ENCODE peak calls at places on chromosomes 11 and 22, in nine cellular contexts. One of them, this sample, is unnamed.

GRCh38 chr11:94129505-94130335 is 1.1 kb downstream of the PANX1 start:
- DNase-seq in activated gamma-delta T cell treated with Interleukin-2 at 50 U/mL for 16 hours: no peak
- DNase-seq in left cardiac atrium: no peak
- DNase-seq in NCI-H1694 treated with DMSO at 0.1 percent for 48 hours: no peak
- DNase-seq in HEK293T: no peak
- DNase-seq in AG20443: no peak
- DNase-seq in heart left ventricle: no peak
- DNase-seq in fibroblast of gingiva: no peak
- DNase-seq in stomach: no peak
- DNase-seq in this sample: no peak

GRCh38 chr11:46361283-46362145 is 14.3 kb downstream of the DGKZ start:
- DNase-seq in activated gamma-delta T cell treated with Interleukin-2 at 50 U/mL for 16 hours: peak
- DNase-seq in left cardiac atrium: peak
- DNase-seq in NCI-H1694 treated with DMSO at 0.1 percent for 48 hours: peak
- DNase-seq in HEK293T: peak
- DNase-seq in AG20443: peak
- DNase-seq in heart left ventricle: peak
- DNase-seq in fibroblast of gingiva: no peak
- DNase-seq in stomach: no peak
- DNase-seq in this sample: peak

GRCh38 chr11:65109231-65110198 is 2.2 kb upstream of the TM7SF2 start:
- DNase-seq in activated gamma-delta T cell treated with Interleukin-2 at 50 U/mL for 16 hours: no peak
- DNase-seq in left cardiac atrium: no peak
- DNase-seq in NCI-H1694 treated with DMSO at 0.1 percent for 48 hours: no peak
- DNase-seq in HEK293T: no peak
- DNase-seq in AG20443: no peak
- DNase-seq in heart left ventricle: no peak
- DNase-seq in fibroblast of gingiva: no peak
- DNase-seq in stomach: no peak
- DNase-seq in this sample: no peak

GRCh38 chr22:42329504-42329903 is 59.1 kb upstream of the TCF20 start:
- DNase-seq in activated gamma-delta T cell treated with Interleukin-2 at 50 U/mL for 16 hours: no peak
- DNase-seq in left cardiac atrium: no peak
- DNase-seq in NCI-H1694 treated with DMSO at 0.1 percent for 48 hours: no peak
- DNase-seq in HEK293T: no peak
- DNase-seq in AG20443: no peak
- DNase-seq in heart left ventricle: no peak
- DNase-seq in fibroblast of gingiva: no peak
- DNase-seq in stomach: no peak
- DNase-seq in this sample: no peak

GRCh38 chr22:43262990-43263644 is 76.2 kb upstream of the TTLL12 start:
- DNase-seq in activated gamma-delta T cell treated with Interleukin-2 at 50 U/mL for 16 hours: peak
- DNase-seq in left cardiac atrium: peak
- DNase-seq in NCI-H1694 treated with DMSO at 0.1 percent for 48 hours: no peak
- DNase-seq in HEK293T: peak
- DNase-seq in AG20443: no peak
- DNase-seq in heart left ventricle: no peak
- DNase-seq in fibroblast of gingiva: no peak
- DNase-seq in stomach: peak
- DNase-seq in this sample: no peak

GRCh38 chr11:47327025-47327424 is 25.5 kb downstream of the MYBPC3 start:
- DNase-seq in activated gamma-delta T cell treated with Interleukin-2 at 50 U/mL for 16 hours: no peak
- DNase-seq in left cardiac atrium: no peak
- DNase-seq in NCI-H1694 treated with DMSO at 0.1 percent for 48 hours: no peak
- DNase-seq in HEK293T: no peak
- DNase-seq in AG20443: no peak
- DNase-seq in heart left ventricle: peak
- DNase-seq in fibroblast of gingiva: no peak
- DNase-seq in stomach: no peak
- DNase-seq in this sample: no peak

GRCh38 chr11:67010296-67010905 is 12.5 kb upstream of the SYT12 start:
- DNase-seq in activated gamma-delta T cell treated with Interleukin-2 at 50 U/mL for 16 hours: no peak
- DNase-seq in left cardiac atrium: no peak
- DNase-seq in NCI-H1694 treated with DMSO at 0.1 percent for 48 hours: no peak
- DNase-seq in HEK293T: no peak
- DNase-seq in AG20443: no peak
- DNase-seq in heart left ventricle: no peak
- DNase-seq in fibroblast of gingiva: no peak
- DNase-seq in stomach: no peak
- DNase-seq in this sample: no peak

GRCh38 chr22:45731798-45732495 is 60.3 kb downstream of the ATXN10 start:
- DNase-seq in activated gamma-delta T cell treated with Interleukin-2 at 50 U/mL for 16 hours: no peak
- DNase-seq in left cardiac atrium: no peak
- DNase-seq in NCI-H1694 treated with DMSO at 0.1 percent for 48 hours: no peak
- DNase-seq in HEK293T: no peak
- DNase-seq in AG20443: no peak
- DNase-seq in heart left ventricle: no peak
- DNase-seq in fibroblast of gingiva: no peak
- DNase-seq in stomach: no peak
- DNase-seq in this sample: no peak

GRCh38 chr11:17596310-17596669 is 49.2 kb downstream of the OTOG start:
- DNase-seq in activated gamma-delta T cell treated with Interleukin-2 at 50 U/mL for 16 hours: no peak
- DNase-seq in left cardiac atrium: no peak
- DNase-seq in NCI-H1694 treated with DMSO at 0.1 percent for 48 hours: no peak
- DNase-seq in HEK293T: no peak
- DNase-seq in AG20443: no peak
- DNase-seq in heart left ventricle: no peak
- DNase-seq in fibroblast of gingiva: no peak
- DNase-seq in stomach: no peak
- DNase-seq in this sample: peak

GRCh38 chr11:69588270-69588669 is 52.7 kb upstream of the CCND1 start:
- DNase-seq in activated gamma-delta T cell treated with Interleukin-2 at 50 U/mL for 16 hours: no peak
- DNase-seq in left cardiac atrium: no peak
- DNase-seq in NCI-H1694 treated with DMSO at 0.1 percent for 48 hours: no peak
- DNase-seq in HEK293T: no peak
- DNase-seq in AG20443: peak
- DNase-seq in heart left ventricle: no peak
- DNase-seq in fibroblast of gingiva: peak
- DNase-seq in stomach: no peak
- DNase-seq in this sample: no peak

GRCh38 chr22:47095395-47096122 is 333.1 kb downstream of the TBC1D22A start:
- DNase-seq in activated gamma-delta T cell treated with Interleukin-2 at 50 U/mL for 16 hours: no peak
- DNase-seq in left cardiac atrium: no peak
- DNase-seq in NCI-H1694 treated with DMSO at 0.1 percent for 48 hours: no peak
- DNase-seq in HEK293T: no peak
- DNase-seq in AG20443: no peak
- DNase-seq in heart left ventricle: no peak
- DNase-seq in fibroblast of gingiva: no peak
- DNase-seq in stomach: no peak
- DNase-seq in this sample: no peak

GRCh38 chr22:21663738-21664137 is 2.1 kb upstream of the PPIL2 start:
- DNase-seq in activated gamma-delta T cell treated with Interleukin-2 at 50 U/mL for 16 hours: no peak
- DNase-seq in left cardiac atrium: no peak
- DNase-seq in NCI-H1694 treated with DMSO at 0.1 percent for 48 hours: no peak
- DNase-seq in HEK293T: no peak
- DNase-seq in AG20443: no peak
- DNase-seq in heart left ventricle: no peak
- DNase-seq in fibroblast of gingiva: no peak
- DNase-seq in stomach: no peak
- DNase-seq in this sample: no peak

GRCh38 chr11:75014129-75014528 is 25.4 kb downstream of the NEU3 start:
- DNase-seq in activated gamma-delta T cell treated with Interleukin-2 at 50 U/mL for 16 hours: no peak
- DNase-seq in left cardiac atrium: no peak
- DNase-seq in NCI-H1694 treated with DMSO at 0.1 percent for 48 hours: no peak
- DNase-seq in HEK293T: no peak
- DNase-seq in AG20443: peak
- DNase-seq in heart left ventricle: peak
- DNase-seq in fibroblast of gingiva: peak
- DNase-seq in stomach: no peak
- DNase-seq in this sample: no peak

This sample was measured in tibial artery.